ENCODE peak calls at places on chromosomes 3 and 15, in five cellular contexts. O, C, T, F and H are unnamed samples. For H3K27me3, the result is how much of the 10 kb centered on the place peaks cover.

GRCh38 chr3:47681016-47681415 is 100.7 kb downstream of the SMARCC1 start:
- DNase-seq in T (no peak), C (no peak), F (no peak), O (no peak), H (no peak)

GRCh38 chr15:57375827-57376694 is at the start of gene CGNL1:
- DNase-seq in F (peak), T (peak), C (no peak), O (no peak), H (peak)

GRCh38 chr15:82305621-82306048 is 43.0 kb downstream of the SAXO2 start:
- DNase-seq in O (no peak), F (no peak), C (no peak), T (no peak), H (no peak)

GRCh38 chr3:102605146-102605545 is 170.3 kb downstream of the ZPLD1 start:
- DNase-seq in O (no peak), F (no peak), C (no peak), T (no peak), H (no peak)

GRCh38 chr15:67105065-67105951 is 39.9 kb downstream of the SMAD3 start:
- DNase-seq in T (no peak), F (no peak), C (no peak), O (peak), H (no peak)

GRCh38 chr15:56869573-56869972 is 48.9 kb upstream of the TCF12 start:
- DNase-seq in C (no peak), F (no peak), O (peak), T (peak), H (no peak)

GRCh38 chr15:89429023-89429422 is 67.4 kb downstream of the RHCG start:
- DNase-seq in O (no peak), F (no peak), T (peak), C (no peak), H (no peak)

GRCh38 chr15:67690936-67691335 is 134.4 kb upstream of the SKOR1 start:
- DNase-seq in O (no peak), F (no peak), T (no peak), C (no peak), H (no peak)

GRCh38 chr3:177491301-177492031 is 294.2 kb upstream of the TBL1XR1 start:
- DNase-seq in T (peak), F (peak), O (no peak), C (no peak), H (no peak)

GRCh38 chr15:41104234-41104633 is 11.8 kb downstream of the INO80 start:
- DNase-seq in C (no peak), F (no peak), O (no peak), T (no peak), H (no peak)

GRCh38 chr15:47548189-47548588 is 169.1 kb upstream of the SEMA6D start:
- DNase-seq in F (no peak), C (no peak), O (no peak), T (no peak), H (peak)

GRCh38 chr3:44104668-44105321 is 136.9 kb upstream of the TOPAZ1 start:
- DNase-seq in F (no peak), C (no peak), O (peak), T (no peak), H (peak)

DNA sequence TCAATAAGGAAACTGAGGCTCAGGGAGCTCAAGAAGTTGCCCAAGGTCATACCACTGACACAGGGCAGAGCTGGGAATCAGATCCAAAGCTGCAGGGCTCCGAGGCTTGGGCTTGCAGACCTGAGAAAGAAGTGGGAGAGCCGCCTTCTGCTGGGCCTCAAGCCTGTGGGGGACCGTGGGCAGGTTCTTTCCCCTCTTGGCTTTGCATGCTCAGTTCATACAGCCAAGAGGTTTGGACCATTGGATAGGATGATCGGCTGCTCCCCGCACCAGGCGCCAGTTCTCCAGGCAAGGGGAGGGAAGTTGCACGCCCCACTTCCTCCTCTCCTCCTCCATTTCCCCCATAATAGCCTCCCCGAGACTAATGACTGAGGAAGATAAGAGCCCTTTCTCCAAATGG is 7.0 kb downstream of the SLC6A1 start:
- DNase-seq in F (no peak), T (no peak), C (no peak), O (no peak), H (no peak)
- H3K27me3 ChIP-seq in F (under half), T (under half), C (half or more), O (under half), H (under half)

GRCh38 chr3:2849092-2849491 is 261.1 kb downstream of the IL5RA start:
- DNase-seq in T (no peak), O (no peak), C (no peak), F (no peak), H (no peak)

GRCh38 chr3:2853627-2854026 is 256.5 kb downstream of the IL5RA start:
- DNase-seq in O (no peak), T (no peak), C (no peak), F (no peak), H (no peak)

GRCh38 chr3:2856062-2856792 is 253.9 kb downstream of the IL5RA start:
- DNase-seq in F (no peak), T (no peak), C (no peak), O (no peak), H (no peak)

GRCh38 chr3:2851356-2851755 is 258.8 kb downstream of the IL5RA start:
- DNase-seq in C (no peak), T (no peak), F (no peak), O (no peak), H (no peak)

GRCh38 chr3:2851835-2852234 is 258.3 kb downstream of the IL5RA start:
- DNase-seq in O (no peak), F (peak), C (no peak), T (no peak), H (no peak)
- H3K4me3 ChIP-seq in O (no peak), F (no peak), C (no peak), T (no peak), H (no peak)

GRCh38 chr3:141128126-141128777 is 77.1 kb downstream of the SPSB4 start:
- DNase-seq in C (no peak), T (no peak), O (no peak), F (no peak), H (no peak)

GRCh38 chr3:141129049-141130038 is 78.2 kb downstream of the SPSB4 start:
- DNase-seq in C (no peak), T (no peak), O (no peak), F (no peak), H (no peak)

GRCh38 chr3:141126661-141127343 is 75.7 kb downstream of the SPSB4 start:
- DNase-seq in O (no peak), F (no peak), T (no peak), C (no peak), H (no peak)

GRCh38 chr3:141125351-141125750 is 74.2 kb downstream of the SPSB4 start:
- DNase-seq in O (no peak), C (no peak), T (no peak), F (no peak), H (no peak)

DNA sequence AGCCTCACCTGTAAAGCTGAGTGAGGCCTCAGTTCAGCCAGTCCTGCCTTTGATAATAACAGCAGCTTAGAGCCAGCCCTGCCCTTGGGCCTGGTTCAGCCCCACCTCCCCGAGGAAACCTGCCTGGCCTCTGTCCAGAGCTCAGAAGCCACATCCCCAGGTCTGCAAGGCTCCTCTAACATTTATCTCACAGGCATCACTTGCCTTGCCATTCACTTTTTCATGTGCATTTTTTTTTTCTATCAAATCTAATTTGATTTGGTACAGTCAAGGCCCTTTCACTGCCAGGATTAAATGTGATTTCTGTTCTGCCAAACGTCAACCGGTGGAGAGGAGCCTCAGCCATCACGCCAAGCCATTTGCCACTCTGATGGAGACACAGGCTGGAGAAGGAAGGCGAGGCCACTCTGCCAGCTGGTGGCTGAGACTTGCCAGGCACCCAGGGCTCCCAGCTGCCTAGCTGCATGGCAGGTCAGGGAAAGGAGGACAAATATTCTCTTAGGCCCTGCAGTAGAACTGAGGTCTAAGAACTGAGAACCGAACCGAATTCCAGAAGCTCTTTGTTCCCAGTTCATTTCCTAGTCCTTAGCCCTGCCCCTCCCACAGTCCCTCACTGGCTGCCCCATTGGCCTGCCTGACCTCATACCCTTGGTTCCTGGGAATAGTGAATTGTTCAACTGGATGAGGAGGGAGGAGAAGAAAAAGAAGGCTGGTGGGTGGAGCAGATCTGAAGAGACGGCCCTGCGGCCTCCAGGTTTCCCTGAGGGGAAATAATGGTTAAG is 76.4 kb downstream of the SPSB4 start:
- DNase-seq in O (no peak), C (no peak), F (peak), T (peak), H (no peak)
- H3K27me3 ChIP-seq in O (under half), C (under half), F (under half), T (under half), H (under half)

GRCh38 chr15:87348746-87349145 is 907.8 kb downstream of the NTRK3 start:
- DNase-seq in T (no peak), F (no peak), C (no peak), O (no peak), H (no peak)
- H3K4me3 ChIP-seq in T (no peak), F (no peak), C (no peak), O (no peak), H (no peak)

DNA sequence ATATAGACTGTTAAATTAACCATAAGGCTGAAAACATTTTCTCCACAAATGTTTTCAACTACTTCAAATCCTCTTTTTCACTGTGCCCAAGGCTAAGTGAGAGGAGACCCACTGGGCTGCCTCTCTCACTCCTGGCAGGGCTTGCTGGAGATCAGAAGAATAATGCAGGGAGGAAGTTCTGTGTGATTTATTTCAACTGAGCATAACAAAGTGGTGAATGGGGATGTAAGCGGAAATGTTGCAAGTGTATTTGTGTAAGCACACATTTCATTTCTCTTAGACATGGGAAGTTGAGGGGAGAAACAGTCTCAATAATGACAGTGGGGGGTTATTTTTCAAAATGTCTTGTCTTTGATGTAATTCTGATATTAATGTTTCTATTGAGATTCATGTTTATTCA is 247.5 kb downstream of the SLC9A9 start:
- DNase-seq in T (no peak), O (no peak), F (no peak), C (no peak), H (no peak)
- H3K27me3 ChIP-seq in T (under half), O (under half), F (under half), C (under half), H (under half)

DNA sequence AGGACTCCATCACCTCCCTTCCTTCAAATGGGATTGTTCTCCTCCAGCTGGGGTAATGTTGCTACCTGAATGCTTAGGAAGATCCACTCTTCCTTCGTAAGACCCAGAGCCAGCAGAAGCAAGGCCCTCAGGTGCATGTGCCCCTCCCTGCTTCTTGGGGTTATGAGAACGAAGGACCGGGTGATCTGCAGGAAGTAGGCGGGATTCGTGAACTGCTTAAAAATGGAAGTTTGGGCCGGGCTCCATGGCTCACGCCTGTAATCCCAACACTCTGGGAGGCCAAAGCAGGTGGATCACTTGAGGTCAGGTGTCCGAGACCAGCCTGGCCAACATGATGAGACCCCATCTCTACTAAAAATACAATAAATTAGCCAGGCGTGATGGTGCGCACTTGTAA is 8.0 kb downstream of the TLR9 start:
- DNase-seq in O (no peak), C (no peak), F (no peak), T (no peak), H (no peak)
- H3K4me3 ChIP-seq in O (peak), C (no peak), F (no peak), T (no peak), H (no peak)

DNA sequence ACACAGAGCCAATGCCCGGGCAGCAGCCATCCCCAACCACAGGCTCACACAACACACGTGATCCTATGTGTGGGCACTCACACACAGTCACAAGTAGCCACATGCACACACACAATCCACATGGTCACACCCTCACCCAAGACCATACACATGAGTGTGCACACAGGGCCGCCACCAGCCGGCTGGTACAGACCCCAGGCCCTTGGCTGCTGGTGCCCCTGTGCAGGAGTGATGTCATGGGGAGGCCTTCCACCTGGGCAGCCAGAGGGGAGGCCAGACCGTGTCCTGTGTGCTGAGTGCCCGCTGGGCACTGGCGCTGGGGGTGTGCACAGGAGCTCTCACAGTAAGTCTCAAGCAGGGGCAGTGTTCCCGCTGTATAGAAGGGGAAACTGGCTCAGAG is 36.9 kb downstream of the DNAJB8 start:
- DNase-seq in F (no peak), C (no peak), T (no peak), O (no peak), H (no peak)
- H3K27me3 ChIP-seq in F (under half), C (half or more), T (under half), O (under half), H (under half)

DNA sequence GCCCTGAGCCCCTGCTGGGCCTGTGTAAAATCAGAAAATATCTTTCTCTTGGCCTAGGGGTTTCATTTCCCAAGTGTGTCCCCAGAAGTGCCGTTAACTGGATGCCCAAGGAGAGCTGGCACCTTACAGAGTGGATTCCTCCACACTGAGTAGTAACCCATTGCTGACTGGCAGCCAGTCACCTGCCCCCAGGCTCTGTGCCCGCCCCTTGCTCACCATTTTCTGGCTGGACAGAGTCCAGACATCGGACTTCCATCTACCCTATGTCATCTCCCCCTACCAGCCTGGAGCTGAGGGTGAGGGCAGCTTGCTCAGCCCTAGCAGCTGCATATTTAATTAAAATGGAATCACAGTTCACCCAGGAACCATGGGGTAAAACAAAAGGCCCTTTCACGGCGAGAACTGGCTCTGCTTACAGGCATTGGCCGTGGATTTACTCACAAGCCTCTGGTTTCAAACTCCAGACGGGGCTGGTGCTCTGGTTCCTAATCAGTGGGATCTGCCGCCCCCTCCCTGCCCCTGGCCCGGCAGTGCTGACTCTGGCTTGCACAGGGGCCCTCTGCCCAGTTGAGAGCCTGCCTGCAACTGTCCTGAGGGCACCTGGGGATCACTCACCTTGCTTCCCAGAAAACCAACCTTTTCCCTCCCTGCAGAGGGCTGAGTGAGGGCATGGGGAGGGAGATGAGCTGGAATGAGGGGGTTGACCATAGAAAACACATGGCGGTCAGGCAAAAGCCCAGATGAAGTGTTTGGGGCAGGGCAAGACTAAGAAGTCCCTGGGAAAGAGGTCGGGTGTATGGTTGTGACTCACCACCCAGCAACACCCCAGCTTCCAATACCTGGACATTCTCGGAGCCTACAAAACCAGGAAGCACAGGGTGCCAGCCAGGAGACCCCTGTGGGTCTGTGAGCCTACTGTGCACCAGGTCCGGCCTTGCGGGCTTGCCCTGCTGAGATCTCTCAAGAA is 95.1 kb upstream of the ATP2B2 start:
- DNase-seq in T (peak), F (no peak), O (no peak), C (no peak), H (no peak)
- H3K4me3 ChIP-seq in T (no peak), F (no peak), O (no peak), C (no peak), H (no peak)

GRCh38 chr3:147381610-147382009 is 24.7 kb downstream of the ZIC4 start:
- DNase-seq in O (no peak), C (no peak), T (no peak), F (no peak), H (no peak)
- H3K27me3 ChIP-seq in O (under half), C (half or more), T (half or more), F (half or more), H (under half)

DNA sequence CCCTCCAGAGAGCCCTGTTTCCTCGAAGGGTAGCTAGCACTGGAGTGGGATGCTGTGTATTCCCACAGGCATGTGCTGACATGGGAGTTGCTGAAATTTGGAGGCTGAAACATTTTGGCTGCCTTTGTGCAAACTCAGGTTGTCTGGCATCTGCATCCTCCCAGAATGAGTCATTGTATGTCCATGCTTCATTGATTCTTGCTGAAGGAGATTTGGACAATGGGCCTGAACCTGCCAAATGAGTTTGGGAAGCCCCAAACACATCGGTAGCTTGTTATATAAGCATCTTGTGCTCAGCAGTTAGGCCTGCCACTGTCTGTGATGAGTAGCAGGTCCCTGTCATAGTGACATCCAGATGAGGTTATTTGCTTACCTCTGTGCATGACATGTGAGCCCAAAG is 160.0 kb downstream of the IL5RA start:
- DNase-seq in F (no peak), O (no peak), T (peak), C (no peak), H (peak)
- H3K4me3 ChIP-seq in F (no peak), O (no peak), T (no peak), C (no peak), H (no peak)